ENCODE peak calls at places on chromosomes 4 and X, in nine cellular contexts. I is HL-60; S is GM23338; D is astrocyte of the spinal cord; F is activated CD8-positive, alpha-beta T cell treated with anti-CD3 and anti-CD28 coated beads for 36 hours; A is fibroblast of the aortic adventitia; J is endothelial cell of umbilical vein; N is tibial artery; P is CD4-positive, alpha-beta T cell. U is an unnamed sample.

GRCh38 chr4:10183462-10183861 is 66.9 kb upstream of the WDR1 start:
- DNase-seq in J (no peak), S (no peak), A (no peak), N (no peak), P (no peak), F (peak), D (no peak), I (no peak), U (no peak)

GRCh38 chrX:136170109-136170800 is 22.9 kb downstream of the FHL1 start:
- DNase-seq in A (peak), D (peak), N (no peak), S (no peak), I (no peak), P (no peak), F (no peak), J (peak), U (no peak)

GRCh38 chr4:182015893-182016292 is 227.3 kb upstream of the TENM3 start:
- DNase-seq in A (no peak), F (no peak), P (no peak), D (peak), J (no peak), S (no peak), I (no peak), N (no peak), U (peak)

GRCh38 chrX:114611018-114611619 is 27.2 kb downstream of the HTR2C start:
- DNase-seq in I (no peak), P (no peak), N (no peak), S (peak), A (peak), D (peak), J (peak), F (peak), U (peak)

GRCh38 chr4:13656569-13656988 is 29.1 kb upstream of the BOD1L1 start:
- DNase-seq in F (peak), S (peak), P (peak), A (peak), J (peak), N (no peak), D (peak), I (no peak), U (peak)

GRCh38 chr4:77169496-77169895 is 12.5 kb downstream of the CCNG2 start:
- DNase-seq in S (no peak), N (no peak), F (no peak), A (no peak), J (no peak), I (no peak), P (no peak), D (peak), U (no peak)

GRCh38 chrX:154348114-154348531 is 26.3 kb downstream of the FLNA start:
- DNase-seq in P (no peak), I (peak), A (peak), S (no peak), N (peak), D (no peak), J (no peak), F (no peak), U (no peak)

GRCh38 chr4:26173619-26174018 is 147.2 kb upstream of the RBPJ start:
- DNase-seq in F (no peak), J (no peak), N (no peak), P (no peak), D (peak), S (no peak), I (no peak), A (peak), U (no peak)

GRCh38 chr4:8538703-8539567 is 41.3 kb upstream of the GPR78 start:
- DNase-seq in I (no peak), J (peak), A (peak), P (no peak), F (no peak), D (peak), N (no peak), S (no peak), U (no peak)

GRCh38 chrX:36898301-36898700 is 109.9 kb upstream of the FAM47C start:
- DNase-seq in S (peak), A (no peak), F (no peak), N (no peak), D (no peak), I (no peak), P (no peak), J (peak), U (peak)

GRCh38 chr4:159267940-159268327 is 165.1 kb downstream of the RAPGEF2 start:
- DNase-seq in I (no peak), J (no peak), N (no peak), A (peak), S (no peak), D (peak), F (no peak), P (no peak), U (no peak)

GRCh38 chr4:37476691-37477090 is 209.5 kb downstream of the RELL1 start:
- DNase-seq in N (no peak), J (no peak), D (no peak), S (no peak), F (no peak), P (no peak), I (no peak), A (no peak), U (no peak)

GRCh38 chr4:37480509-37480908 is 205.7 kb downstream of the RELL1 start:
- DNase-seq in A (no peak), N (no peak), F (no peak), D (no peak), J (no peak), P (no peak), S (no peak), I (no peak), U (no peak)

GRCh38 chr4:37477126-37477525 is 209.1 kb downstream of the RELL1 start:
- DNase-seq in J (no peak), F (no peak), S (no peak), N (no peak), P (no peak), D (no peak), A (no peak), I (no peak), U (no peak)

GRCh38 chr4:37476256-37476655 is 209.9 kb downstream of the RELL1 start:
- DNase-seq in J (no peak), N (no peak), D (no peak), I (no peak), P (no peak), A (no peak), S (no peak), F (no peak), U (no peak)

GRCh38 chr4:37478151-37478550 is 208.0 kb downstream of the RELL1 start:
- DNase-seq in P (no peak), F (no peak), N (no peak), I (no peak), A (no peak), J (no peak), D (no peak), S (no peak), U (no peak)
- TF ChIP-seq CTCF in P (no peak), F (no peak), N (no peak), I (no peak), A (no peak), J (no peak), D (no peak), S (no peak), U (no peak)

DNA sequence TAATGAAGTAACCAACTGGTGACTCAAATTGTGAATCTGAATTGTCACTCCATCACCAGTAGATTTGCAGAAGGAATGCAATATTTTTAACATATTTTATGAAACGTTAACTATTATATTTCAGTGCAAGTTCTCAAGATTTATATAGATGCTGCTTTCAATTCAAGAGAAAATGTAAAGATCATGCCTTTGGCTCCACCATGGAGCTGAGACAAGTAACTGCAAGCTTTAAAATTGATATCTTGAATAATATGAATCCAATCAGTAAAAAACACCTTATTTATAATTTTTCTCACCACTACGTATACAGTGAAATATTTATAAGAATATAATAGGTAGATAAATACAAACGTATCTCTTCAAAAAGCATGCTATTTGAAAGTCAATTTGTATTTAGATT is 27.8 kb upstream of the GALNTL6 start:
- DNase-seq in I (no peak), J (no peak), N (no peak), D (no peak), P (no peak), F (no peak), S (no peak), A (no peak), U (no peak)
- TF ChIP-seq CTCF in I (no peak), J (no peak), N (no peak), D (no peak), P (no peak), F (no peak), S (no peak), A (no peak), U (no peak)

GRCh38 chrX:69815063-69815462 is 199.2 kb downstream of the EDA start:
- DNase-seq in A (no peak), I (no peak), F (no peak), P (no peak), S (no peak), J (no peak), N (no peak), D (no peak), U (no peak)

GRCh38 chrX:69815519-69815918 is 199.6 kb downstream of the EDA start:
- DNase-seq in A (no peak), P (no peak), J (no peak), I (no peak), N (no peak), F (no peak), D (no peak), S (no peak), U (no peak)
- TF ChIP-seq CTCF in A (no peak), P (no peak), J (no peak), I (no peak), N (no peak), F (no peak), D (no peak), S (no peak), U (no peak)

DNA sequence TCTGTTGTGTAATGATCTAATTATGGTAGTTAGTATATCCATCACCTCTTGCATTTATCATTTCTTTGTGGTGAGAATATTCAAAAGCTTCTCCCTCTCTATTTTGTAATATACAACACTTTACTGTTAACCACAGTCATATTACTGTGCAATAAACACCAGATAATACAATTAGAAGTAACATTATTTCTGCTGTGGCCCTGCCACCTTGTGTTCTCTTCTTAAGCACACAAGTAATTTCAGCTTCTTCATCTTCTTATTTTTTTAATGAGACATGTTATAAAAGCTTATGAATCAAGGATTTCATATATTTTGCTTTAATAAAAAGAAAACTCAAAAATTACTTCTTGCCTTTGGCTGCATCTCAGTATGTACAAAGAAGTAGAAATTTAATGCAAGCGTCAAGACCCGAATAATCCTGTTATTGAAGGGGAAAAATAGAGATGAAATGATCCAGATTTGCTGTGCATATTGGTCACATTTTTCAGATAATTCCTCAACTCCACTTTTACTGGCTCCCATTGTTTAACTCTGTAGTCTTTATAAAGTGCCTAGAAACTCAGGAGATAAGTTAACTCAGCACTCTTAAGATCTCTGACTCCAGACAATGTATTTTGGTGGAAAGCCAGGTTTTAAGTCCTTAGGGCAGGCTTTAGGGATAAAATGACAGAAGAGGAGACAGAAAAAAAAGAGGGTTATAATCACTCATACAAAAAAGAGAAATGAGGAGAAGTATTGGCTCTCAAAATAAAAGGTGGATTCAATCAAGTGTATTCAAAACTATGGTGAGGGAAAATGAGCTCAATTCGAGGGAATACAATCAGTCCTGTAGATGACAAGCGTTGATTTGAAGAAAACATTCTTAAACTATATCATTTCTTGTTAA is 675.0 kb upstream of the INTU start:
- DNase-seq in P (no peak), I (no peak), F (no peak), S (no peak), A (peak), J (no peak), N (no peak), D (peak), U (no peak)
- TF ChIP-seq CTCF in P (no peak), I (no peak), F (no peak), S (no peak), A (peak), J (no peak), N (no peak), D (no peak), U (no peak)

GRCh38 chr4:183658362-183659028 is 490 bp downstream of the RWDD4 start:
- DNase-seq in A (peak), P (peak), F (peak), I (no peak), S (peak), D (peak), J (peak), N (peak), U (peak)
- TF ChIP-seq CTCF in A (no peak), P (no peak), F (peak), I (no peak), S (no peak), D (no peak), J (no peak), N (no peak), U (no peak)